ENCODE peak calls at places on chromosomes 5 and 9, in five cellular contexts. I is tibial artery, Y is right atrium auricular region, H is GM23248, K is GM23338. F is an unnamed sample.
A peak's percentile ranks its signal among the peaks of the same experiment; 100 is the strongest.

GRCh38 chr5:159179556-159180305 is 29.6 kb downstream of the RNF145 start:
- DNase-seq in I (no peak), Y (no peak), H (no peak), K (no peak), F (no peak)

GRCh38 chr5:140273401-140273877 is 29.5 kb downstream of the PFDN1 start:
- DNase-seq in I (no peak), Y (no peak), H (peak; percentile 15), K (no peak), F (no peak)

GRCh38 chr5:132439521-132440206 is 50.9 kb downstream of the IRF1 start:
- DNase-seq in I (peak; percentile 88), Y (peak; percentile 92), H (peak; percentile 97), K (no peak), F (no peak)

GRCh38 chr5:158975363-158975762 is 124.4 kb downstream of the EBF1 start:
- DNase-seq in I (no peak), Y (no peak), H (no peak), K (no peak), F (no peak)

GRCh38 chr9:131807131-131807990 is 67.5 kb upstream of the RAPGEF1 start:
- DNase-seq in I (no peak), Y (no peak), H (no peak), K (peak; percentile 88), F (peak; percentile 64)

GRCh38 chr5:95446009-95446408 is 54.8 kb downstream of the FAM81B start:
- DNase-seq in I (no peak), Y (no peak), H (peak; percentile 33), K (no peak), F (no peak)

GRCh38 chr5:124741711-124742496 is 4.5 kb downstream of the ZNF608 start:
- DNase-seq in I (no peak), Y (no peak), H (peak; percentile 87), K (peak; percentile 54), F (no peak)

GRCh38 chr5:135073771-135074345 is 39.8 kb upstream of the PITX1 start:
- DNase-seq in I (peak; percentile 43), Y (no peak), H (peak; percentile 43), K (no peak), F (no peak)

GRCh38 chr5:159286420-159287035 is 23.4 kb downstream of the UBLCP1 start:
- DNase-seq in I (no peak), Y (no peak), H (peak; percentile 65), K (peak; percentile 64), F (no peak)

GRCh38 chr9:14593406-14593805 is 99.8 kb downstream of the ZDHHC21 start:
- DNase-seq in I (no peak), Y (no peak), H (no peak), K (no peak), F (no peak)

GRCh38 chr9:16870606-16871357 is at the start of gene BNC2:
- DNase-seq in I (peak; percentile 75), Y (peak; percentile 64), H (peak; percentile 75), K (peak; percentile 89), F (no peak)

GRCh38 chr5:138722518-138722917 is 30.7 kb upstream of the CTNNA1 start:
- DNase-seq in I (no peak), Y (no peak), H (no peak), K (peak; percentile 63), F (no peak)

GRCh38 chr5:71782771-71783770 is 64.0 kb downstream of the CARTPT start:
- DNase-seq in I (peak; percentile 91), Y (peak; percentile 86), H (peak; percentile 92), K (peak; percentile 97), F (peak; percentile 84)

GRCh38 chr9:129285979-129286772 is 108.1 kb upstream of the IER5L start:
- DNase-seq in I (peak; percentile 55), Y (peak; percentile 55), H (no peak), K (no peak), F (no peak)

GRCh38 chr5:108637110-108637509 is 110.6 kb upstream of the FER start:
- DNase-seq in I (no peak), Y (no peak), H (peak; percentile 76), K (no peak), F (no peak)

GRCh38 chr5:76790632-76791290 is 28.1 kb upstream of the F2RL1 start:
- DNase-seq in I (no peak), Y (peak; percentile 79), H (peak; percentile 98), K (no peak), F (no peak)

GRCh38 chr5:181189363-181189961 is 15.5 kb downstream of the TRIM7 start:
- DNase-seq in I (no peak), Y (no peak), H (peak; percentile 77), K (peak; percentile 36), F (no peak)

GRCh38 chr9:121992571-121993212 is 100.4 kb downstream of the TTLL11 start:
- DNase-seq in I (no peak), Y (peak; percentile 75), H (peak; percentile 86), K (peak; percentile 96), F (peak; percentile 63)

GRCh38 chr9:37464426-37465248 is 613 bp downstream of the ZBTB5 start:
- DNase-seq in I (peak; percentile 90), Y (peak; percentile 82), H (peak; percentile 89), K (peak; percentile 76), F (no peak)

GRCh38 chr5:168288349-168289245 is 2.8 kb upstream of the WWC1 start:
- DNase-seq in I (no peak), Y (no peak), H (no peak), K (peak; percentile 21), F (no peak)

GRCh38 chr5:17113174-17113941 is 104.1 kb upstream of the BASP1 start:
- DNase-seq in I (no peak), Y (no peak), H (peak; percentile 88), K (no peak), F (no peak)

GRCh38 chr9:125190371-125190801 is 783 bp upstream of the PPP6C start:
- DNase-seq in I (no peak), Y (no peak), H (peak; percentile 44), K (peak; percentile 41), F (no peak)

GRCh38 chr5:164013077-164013670 is 507.8 kb downstream of the MAT2B start:
- DNase-seq in I (no peak), Y (no peak), H (peak; percentile 64), K (peak; percentile 89), F (peak; percentile 70)

GRCh38 chr5:142660196-142660595 is 25.7 kb downstream of the FGF1 start:
- DNase-seq in I (no peak), Y (no peak), H (no peak), K (no peak), F (no peak)

GRCh38 chr5:114940709-114941108 is 229.0 kb downstream of the TRIM36 start:
- DNase-seq in I (no peak), Y (no peak), H (no peak), K (no peak), F (no peak)

GRCh38 chr5:78587081-78587774 is 61.3 kb downstream of the LHFPL2 start:
- DNase-seq in I (no peak), Y (peak; percentile 78), H (peak; percentile 55), K (no peak), F (no peak)

GRCh38 chr9:126723807-126724172 is 81.0 kb upstream of the ZBTB43 start:
- DNase-seq in I (no peak), Y (no peak), H (no peak), K (peak; percentile 86), F (no peak)

GRCh38 chr5:72166070-72166979 is 59.0 kb downstream of the MAP1B start:
- DNase-seq in I (no peak), Y (no peak), H (peak; percentile 72), K (peak; percentile 53), F (peak; percentile 13)

GRCh38 chr9:97563458-97564135 is 62.1 kb downstream of the TMOD1 start:
- DNase-seq in I (peak; percentile 75), Y (peak; percentile 54), H (no peak), K (no peak), F (no peak)

GRCh38 chr9:78049484-78049883 is 17.9 kb upstream of the GNAQ start:
- DNase-seq in I (no peak), Y (no peak), H (no peak), K (no peak), F (no peak)
- H3K27me3 ChIP-seq in I (no peaks in the 10 kb centered on the region), Y (no peaks in the 10 kb centered on the region), H (peaks cover 13% of the 10 kb centered on the region), K (no peaks in the 10 kb centered on the region), F (no peaks in the 10 kb centered on the region)

DNA sequence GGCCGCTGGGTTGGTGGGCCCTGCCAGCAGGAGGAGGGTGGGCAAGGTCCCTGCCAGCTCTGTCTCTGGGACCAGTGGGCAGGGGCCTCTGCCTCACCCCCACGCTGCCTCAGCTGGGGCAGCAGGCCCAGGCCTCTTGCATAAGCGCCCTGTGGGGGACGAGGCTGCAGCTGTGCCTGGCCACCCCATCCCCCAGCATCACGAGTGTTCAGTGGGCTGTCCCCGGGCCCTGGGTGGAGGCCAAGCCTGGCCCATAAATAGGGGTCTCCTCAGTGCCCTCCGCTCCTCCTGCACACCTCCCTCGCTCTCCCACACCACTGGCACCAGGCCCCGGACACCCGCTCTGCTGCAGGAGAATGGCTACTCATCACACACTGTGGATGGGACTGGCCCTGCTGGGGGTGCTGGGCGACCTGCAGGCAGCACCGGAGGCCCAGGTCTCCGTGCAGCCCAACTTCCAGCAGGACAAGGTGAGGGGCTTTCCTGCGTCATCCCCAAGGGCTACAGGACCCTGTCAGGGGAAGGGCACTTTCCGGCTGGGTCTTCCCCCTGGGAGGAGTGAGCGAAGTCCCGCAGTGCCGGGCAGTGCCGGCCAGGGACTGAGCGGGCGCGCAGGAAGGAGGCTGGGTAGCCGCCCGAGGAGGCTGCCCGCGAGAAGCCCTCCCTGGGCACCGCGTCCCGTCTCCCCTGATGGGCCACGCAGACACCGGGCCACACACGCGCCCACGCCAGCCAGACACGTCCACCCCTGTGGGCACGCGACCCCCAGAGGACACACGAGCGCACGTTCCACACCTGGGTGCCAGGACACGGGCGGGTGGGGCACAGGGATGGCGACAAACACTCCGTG is at the start of gene PTGDS:
- DNase-seq in I (no peak), Y (no peak), H (no peak), K (peak; percentile 40), F (no peak)
- H3K4me1 ChIP-seq in I (peaks cover 24% of the 10 kb centered on the region), Y (peaks cover 88% of the 10 kb centered on the region), H (no peaks in the 10 kb centered on the region), K (no peaks in the 10 kb centered on the region), F (peaks cover 2% of the 10 kb centered on the region)

GRCh38 chr5:1002271-1002546 is 6.4 kb upstream of the NKD2 start:
- DNase-seq in I (no peak), Y (no peak), H (no peak), K (no peak), F (no peak)
- H3K27me3 ChIP-seq in I (peaks cover 55% of the 10 kb centered on the region), Y (no peaks in the 10 kb centered on the region), H (peaks cover 21% of the 10 kb centered on the region), K (peaks cover 45% of the 10 kb centered on the region), F (peaks cover 21% of the 10 kb centered on the region)

GRCh38 chr9:89431930-89432725 is 65.8 kb downstream of the SEMA4D start:
- DNase-seq in I (no peak), Y (no peak), H (no peak), K (no peak), F (no peak)
- H3K4me1 ChIP-seq in I (peaks cover 11% of the 10 kb centered on the region), Y (peaks cover 24% of the 10 kb centered on the region), H (peaks cover 6% of the 10 kb centered on the region), K (peaks cover 44% of the 10 kb centered on the region), F (peaks cover 24% of the 10 kb centered on the region)

DNA sequence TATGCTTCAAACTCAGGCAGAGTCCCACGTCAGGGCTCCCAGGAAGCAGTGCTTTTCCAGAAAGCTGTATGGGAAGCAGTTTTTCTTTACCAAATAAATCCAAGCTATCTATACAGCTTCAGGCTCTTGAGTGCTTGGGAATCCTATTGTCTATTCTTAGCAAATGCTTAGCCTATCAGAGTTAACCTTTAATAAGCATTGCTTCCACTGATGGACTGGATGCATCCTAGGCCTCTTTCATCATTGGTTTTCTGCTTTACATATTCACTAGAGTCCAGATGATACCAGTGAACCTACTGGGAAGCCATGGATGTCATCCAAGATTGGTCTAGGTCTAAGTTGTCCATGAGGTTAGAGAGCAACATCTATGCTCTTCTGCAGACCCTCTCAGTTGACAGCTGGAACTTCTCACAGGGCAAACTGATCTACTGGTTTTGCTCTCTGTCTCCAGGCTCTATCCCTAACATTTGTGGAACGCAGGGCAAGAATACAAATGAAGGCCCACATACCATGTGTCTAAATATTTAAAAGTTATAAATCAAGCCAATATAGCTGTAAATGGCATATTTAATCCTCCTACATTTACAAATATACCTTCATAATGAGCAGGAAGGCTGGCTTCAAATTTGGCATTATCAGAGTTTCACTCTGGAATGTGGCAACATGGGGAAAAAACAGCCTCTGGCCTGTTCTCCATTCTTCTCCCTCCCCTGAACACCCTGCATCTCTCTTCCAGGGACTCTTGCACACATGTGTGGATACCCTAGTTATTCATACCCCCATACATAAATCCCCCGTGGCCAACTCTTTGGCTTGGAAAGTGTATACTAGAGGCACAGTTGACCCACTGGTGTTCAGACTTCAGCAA is 49.9 kb upstream of the PLPP1 start:
- DNase-seq in I (no peak), Y (no peak), H (no peak), K (no peak), F (no peak)
- H3K27me3 ChIP-seq in I (no peaks in the 10 kb centered on the region), Y (no peaks in the 10 kb centered on the region), H (no peaks in the 10 kb centered on the region), K (no peaks in the 10 kb centered on the region), F (no peaks in the 10 kb centered on the region)